ENCODE peak calls at places on chromosomes 11 and 22, in seven cellular contexts. C is K562, G is stomach, V is upper lobe of left lung, Q is prostate gland, B is Panc1, Y is transverse colon. J is an unnamed sample.
A peak's percentile ranks its signal among the peaks of the same experiment; 100 is the strongest.

GRCh38 chr22:49011379-49011768 is 816.3 kb downstream of the BRD1 start:
- DNase-seq in C (no peak), G (peak; percentile 19), V (peak; percentile 40), Q (no peak), B (no peak), Y (no peak), J (no peak)

GRCh38 chr11:62856333-62856910 is 17.0 kb upstream of the WDR74 start:
- DNase-seq in C (no peak), G (no peak), V (no peak), Q (no peak), B (no peak), Y (no peak), J (no peak)

GRCh38 chr11:271316-271715 is 6.9 kb upstream of the NLRP6 start:
- DNase-seq in C (no peak), G (no peak), V (peak; percentile 35), Q (no peak), B (no peak), Y (no peak), J (no peak)

GRCh38 chr11:111308140-111308539 is 9.8 kb downstream of the POU2AF3 start:
- DNase-seq in C (no peak), G (peak; percentile 91), V (no peak), Q (no peak), B (no peak), Y (peak; percentile 87), J (no peak)

GRCh38 chr11:23006730-23007129 is 146.5 kb upstream of the CCDC179 start:
- DNase-seq in C (no peak), G (no peak), V (no peak), Q (no peak), B (no peak), Y (no peak), J (no peak)

GRCh38 chr11:72280726-72281315 is 36.8 kb upstream of the PHOX2A start:
- DNase-seq in C (no peak), G (no peak), V (peak; percentile 56), Q (no peak), B (no peak), Y (no peak), J (no peak)

GRCh38 chr11:64619811-64620285 is 28.8 kb downstream of the SLC22A12 start:
- DNase-seq in C (peak; percentile 63), G (no peak), V (no peak), Q (no peak), B (no peak), Y (peak; percentile 23), J (peak; percentile 91)

GRCh38 chr11:47538741-47539575 is 14.0 kb downstream of the CELF1 start:
- DNase-seq in C (no peak), G (no peak), V (no peak), Q (no peak), B (no peak), Y (no peak), J (no peak)

GRCh38 chr11:72752088-72752914 is at the start of gene ARAP1:
- DNase-seq in C (peak; percentile 98), G (peak; percentile 69), V (peak; percentile 95), Q (peak; percentile 65), B (peak; percentile 32), Y (peak; percentile 83), J (no peak)

GRCh38 chr11:48108231-48109045 is 108.2 kb upstream of the OR4B1 start:
- DNase-seq in C (no peak), G (no peak), V (no peak), Q (no peak), B (no peak), Y (no peak), J (no peak)

GRCh38 chr22:37565830-37566229 is 5.5 kb downstream of the CDC42EP1 start:
- DNase-seq in C (no peak), G (no peak), V (no peak), Q (no peak), B (no peak), Y (no peak), J (no peak)

GRCh38 chr11:9802291-9802861 is 138.5 kb downstream of the SWAP70 start:
- DNase-seq in C (no peak), G (no peak), V (no peak), Q (peak; percentile 8), B (no peak), Y (no peak), J (no peak)
- TF ChIP-seq POLR2AphosphoS5 in C (no peak), G (peak; percentile 68), V (no peak), Q (peak; percentile 84), B (no peak), Y (peak; percentile 63), J (peak; percentile 28)

DNA sequence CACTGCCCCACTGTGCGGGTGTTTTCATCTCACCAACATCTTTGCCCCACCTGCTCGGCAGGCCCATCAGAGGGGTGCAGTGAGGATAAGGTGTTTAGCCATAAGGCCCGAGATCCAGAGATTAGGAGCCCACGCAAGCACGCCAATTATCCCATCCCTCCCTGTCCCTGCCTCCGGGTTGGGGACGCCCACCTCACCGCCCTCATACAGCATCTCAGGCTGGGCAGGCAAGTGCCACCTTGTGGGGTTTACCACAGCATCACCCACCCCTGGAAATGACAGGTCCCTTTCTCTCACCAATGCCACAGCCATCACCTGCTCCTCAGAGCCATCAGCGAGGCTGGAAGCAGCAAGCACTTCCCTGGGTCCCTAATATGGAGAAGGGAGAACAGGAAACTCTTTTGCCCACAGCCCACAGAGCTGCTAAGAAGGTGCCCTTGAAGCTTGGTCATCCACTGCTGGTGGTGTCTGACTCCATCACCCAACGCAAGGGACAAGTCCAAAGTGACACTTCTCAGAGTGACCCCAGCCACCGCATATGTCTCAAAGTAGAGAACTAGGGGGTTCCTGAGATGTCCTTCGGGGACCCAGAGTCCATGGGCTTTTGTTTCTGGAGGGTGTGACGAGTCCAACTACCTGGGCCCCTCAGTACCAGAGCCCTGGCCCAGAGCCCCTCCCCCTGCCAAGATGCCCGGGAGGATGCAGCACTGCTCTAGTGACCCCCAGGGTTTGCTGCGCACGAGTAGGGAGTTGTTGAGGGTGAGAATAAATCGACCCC is 15.8 kb downstream of the VPS37C start:
- DNase-seq in C (no peak), G (no peak), V (no peak), Q (no peak), B (no peak), Y (no peak), J (no peak)
- H3K4me3 ChIP-seq in C (no peak overlapping the region), G (no peak overlapping the region), V (no peak overlapping the region), Q (no peak overlapping the region), B (no peak overlapping the region), Y (no peak overlapping the region), J (no peak overlapping the region)

GRCh38 chr22:26642465-26643367 is 14.7 kb upstream of the MIAT start:
- DNase-seq in C (peak; percentile 57), G (peak; percentile 39), V (peak; percentile 58), Q (no peak), B (no peak), Y (peak; percentile 53), J (no peak)
- TF ChIP-seq POLR2AphosphoS5 in C (no peak), G (no peak), V (peak; percentile 71), Q (no peak), B (no peak), Y (no peak), J (no peak)

DNA sequence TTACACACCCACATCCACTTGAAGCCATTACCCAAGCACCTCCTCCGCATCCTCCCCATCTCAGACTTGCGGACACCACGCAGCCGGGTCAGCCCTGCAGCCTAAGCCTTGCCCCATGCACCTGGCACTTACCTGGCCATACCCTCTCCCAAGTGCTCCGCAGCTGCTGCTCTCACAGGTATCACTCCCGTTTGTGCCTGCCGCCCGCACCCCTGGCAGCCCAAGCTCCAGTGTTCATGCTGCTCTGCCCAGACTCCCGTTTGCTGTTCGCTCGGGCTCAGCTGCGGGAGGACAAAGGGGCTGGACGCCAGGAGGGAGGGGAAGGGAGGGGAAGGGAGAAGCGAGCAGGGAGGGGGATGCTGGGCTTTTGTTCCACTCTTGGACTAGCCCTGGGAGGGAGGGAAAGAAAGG is at the start of gene KLHL35:
- DNase-seq in C (peak; percentile 43), G (no peak), V (no peak), Q (no peak), B (no peak), Y (no peak), J (no peak)
- H3K4me3 ChIP-seq in C (no peak within 1 kb of the TSS), G (no peak within 1 kb of the TSS), V (no peak within 1 kb of the TSS), Q (no peak within 1 kb of the TSS), B (no peak within 1 kb of the TSS), Y (no peak within 1 kb of the TSS), J (no peak within 1 kb of the TSS)

GRCh38 chr11:86551286-86551685 is 121.1 kb downstream of the ME3 start:
- DNase-seq in C (no peak), G (no peak), V (no peak), Q (peak; percentile 48), B (no peak), Y (no peak), J (peak; percentile 60)
- TF ChIP-seq POLR2AphosphoS5 in C (no peak), G (no peak), V (peak; percentile 42), Q (peak; percentile 60), B (no peak), Y (no peak), J (no peak)

DNA sequence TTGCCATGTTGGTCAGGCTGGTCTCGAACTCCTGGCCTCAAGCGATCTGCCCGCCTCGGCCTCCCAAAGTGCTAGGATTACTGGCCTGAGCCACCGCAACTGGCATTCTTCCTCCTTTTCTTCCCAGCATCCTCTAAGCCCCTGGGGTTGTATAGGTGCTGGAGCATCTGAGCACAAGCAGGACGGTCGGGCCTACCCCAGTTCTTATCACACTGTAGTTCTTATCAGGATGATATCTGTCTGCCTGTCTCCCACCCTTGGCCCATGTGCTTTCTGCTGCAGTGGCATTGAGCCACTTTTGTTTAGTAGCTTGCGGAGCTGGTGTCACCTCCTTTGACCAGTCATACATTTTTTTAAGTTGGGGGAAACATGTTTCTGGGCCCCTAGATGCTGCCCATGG is 1.9 kb downstream of the RHOD start:
- DNase-seq in C (no peak), G (no peak), V (no peak), Q (no peak), B (no peak), Y (no peak), J (no peak)
- H3K4me3 ChIP-seq in C (no peak overlapping the region), G (no peak overlapping the region), V (no peak overlapping the region), Q (no peak overlapping the region), B (no peak overlapping the region), Y (no peak overlapping the region), J (no peak overlapping the region)

GRCh38 chr11:20035375-20035700 is 124.9 kb downstream of the DBX1 start:
- DNase-seq in C (no peak), G (no peak), V (no peak), Q (no peak), B (no peak), Y (no peak), J (no peak)
- TF ChIP-seq POLR2AphosphoS5 in C (no peak), G (no peak), V (no peak), Q (no peak), B (no peak), Y (no peak), J (no peak)

GRCh38 chr22:36362819-36363377 is 24.9 kb downstream of the MYH9 start:
- DNase-seq in C (no peak), G (no peak), V (no peak), Q (no peak), B (no peak), Y (no peak), J (no peak)

GRCh38 chr22:36360871-36361383 is 26.8 kb downstream of the MYH9 start:
- DNase-seq in C (no peak), G (no peak), V (no peak), Q (no peak), B (no peak), Y (no peak), J (no peak)

GRCh38 chr22:36360011-36360410 is 27.8 kb downstream of the MYH9 start:
- DNase-seq in C (no peak), G (no peak), V (no peak), Q (no peak), B (no peak), Y (no peak), J (no peak)

GRCh38 chr22:36363378-36363931 is 24.3 kb downstream of the MYH9 start:
- DNase-seq in C (no peak), G (peak; percentile 65), V (no peak), Q (no peak), B (no peak), Y (no peak), J (no peak)

GRCh38 chr22:36362077-36362476 is 25.7 kb downstream of the MYH9 start:
- DNase-seq in C (no peak), G (no peak), V (no peak), Q (no peak), B (no peak), Y (no peak), J (no peak)
- H3K4me3 ChIP-seq in C (no peak overlapping the region), G (no peak overlapping the region), V (no peak overlapping the region), Q (no peak overlapping the region), B (no peak overlapping the region), Y (no peak overlapping the region), J (peak overlapping the region; percentile 16)